ENCODE peak calls at places on chromosomes 4 and X, in eight cellular contexts. C, N, V, S, E, Z, R and H are unnamed samples. For H3K4me1 and H3K27me3, the result is how much of the 10 kb centered on the place peaks cover.

GRCh38 chr4:152097371-152097770 is 336.6 kb upstream of the GATB start:
- DNase-seq in Z (no peak), E (no peak), S (no peak), V (no peak), C (no peak), N (no peak), R (no peak), H (no peak)

GRCh38 chr4:160318567-160319220 is 1215.8 kb downstream of the RAPGEF2 start:
- DNase-seq in N (no peak), R (no peak), C (no peak), E (no peak), S (no peak), Z (no peak), V (no peak), H (no peak)

GRCh38 chrX:64186974-64187761 is 18.3 kb downstream of the AMER1 start:
- DNase-seq in V (no peak), E (no peak), N (no peak), S (no peak), C (no peak), Z (no peak), R (no peak), H (no peak)

GRCh38 chrX:112913807-112914206 is 73.2 kb upstream of the AMOT start:
- DNase-seq in V (no peak), C (no peak), R (no peak), S (no peak), Z (no peak), E (no peak), N (no peak), H (no peak)

GRCh38 chrX:46814966-46815365 is 21.9 kb upstream of the RP2 start:
- DNase-seq in Z (no peak), S (no peak), R (no peak), N (no peak), C (no peak), V (no peak), E (no peak), H (no peak)

GRCh38 chrX:150514462-150514861 is 54.0 kb upstream of the MTM1 start:
- DNase-seq in C (no peak), E (no peak), R (no peak), S (no peak), N (no peak), V (no peak), Z (no peak), H (no peak)

GRCh38 chr4:86233681-86234080 is 126.2 kb downstream of the MAPK10 start:
- DNase-seq in R (no peak), Z (no peak), S (no peak), N (no peak), V (peak), C (no peak), E (no peak), H (no peak)

GRCh38 chr4:169565606-169566351 is 46.6 kb downstream of the NEK1 start:
- DNase-seq in R (no peak), V (no peak), E (no peak), S (no peak), C (no peak), Z (no peak), N (no peak), H (no peak)

GRCh38 chr4:28357985-28358384 is 1497.3 kb downstream of the STIM2 start:
- DNase-seq in N (no peak), S (no peak), E (no peak), R (no peak), C (no peak), Z (peak), V (peak), H (no peak)

GRCh38 chrX:95885074-95885473 is 799.6 kb upstream of the DIAPH2 start:
- DNase-seq in Z (peak), R (peak), V (no peak), S (no peak), N (no peak), E (no peak), C (peak), H (no peak)

GRCh38 chr4:4396628-4397440 is 9.9 kb downstream of the NSG1 start:
- DNase-seq in Z (no peak), C (no peak), E (no peak), V (peak), N (no peak), S (no peak), R (no peak), H (no peak)

GRCh38 chrX:120677017-120677652 is 47.3 kb upstream of the C1GALT1C1 start:
- DNase-seq in E (no peak), Z (no peak), C (no peak), N (no peak), S (no peak), R (no peak), V (no peak), H (no peak)

GRCh38 chr4:170875868-170876267 is 786.1 kb upstream of the AADAT start:
- DNase-seq in S (no peak), C (no peak), N (no peak), V (no peak), R (no peak), Z (peak), E (no peak), H (no peak)

GRCh38 chr4:139584784-139585183 is 28.8 kb upstream of the SETD7 start:
- DNase-seq in E (no peak), Z (no peak), C (no peak), R (no peak), V (no peak), S (no peak), N (no peak), H (no peak)

GRCh38 chr4:102429553-102429952 is 71.6 kb upstream of the NFKB1 start:
- DNase-seq in E (no peak), C (no peak), V (peak), R (no peak), S (no peak), Z (no peak), N (no peak), H (no peak)

GRCh38 chr4:7041851-7042696 is 1.1 kb upstream of the TADA2B start:
- DNase-seq in R (peak), E (peak), S (peak), V (peak), N (peak), C (peak), Z (peak), H (no peak)

GRCh38 chr4:8148785-8149435 is 9.7 kb downstream of the ABLIM2 start:
- DNase-seq in E (no peak), Z (no peak), C (no peak), R (no peak), S (no peak), V (no peak), N (no peak), H (no peak)

GRCh38 chr4:20283039-20283438 is 31.3 kb downstream of the SLIT2 start:
- DNase-seq in V (no peak), N (no peak), Z (no peak), R (no peak), E (no peak), S (no peak), C (no peak), H (no peak)

GRCh38 chrX:102672876-102673275 is 21.6 kb downstream of the GPRASP1 start:
- DNase-seq in E (no peak), V (peak), Z (no peak), C (no peak), S (no peak), R (no peak), N (no peak), H (no peak)

GRCh38 chrX:134619838-134620237 is 38.4 kb downstream of the PLAC1 start:
- DNase-seq in V (no peak), S (no peak), C (no peak), E (no peak), Z (no peak), N (no peak), R (no peak), H (no peak)

GRCh38 chr4:78954048-78954666 is 14.9 kb upstream of the PAQR3 start:
- DNase-seq in Z (peak), E (no peak), C (no peak), V (no peak), R (no peak), N (no peak), S (no peak), H (no peak)

GRCh38 chrX:121307441-121307840 is 260.0 kb downstream of the GLUD2 start:
- DNase-seq in R (no peak), C (no peak), Z (no peak), E (no peak), S (no peak), V (no peak), N (no peak), H (no peak)

GRCh38 chrX:45952030-45952429 is 593.2 kb downstream of the ZNF674 start:
- DNase-seq in S (no peak), R (no peak), E (no peak), C (no peak), V (no peak), Z (no peak), N (no peak), H (no peak)

GRCh38 chr4:22345678-22346077 is 170.2 kb downstream of the ADGRA3 start:
- DNase-seq in E (no peak), V (no peak), S (no peak), C (no peak), N (no peak), Z (no peak), R (no peak), H (no peak)

GRCh38 chr4:7192252-7193039 is at the start of gene SORCS2:
- DNase-seq in E (peak), V (peak), N (peak), S (peak), Z (peak), C (peak), R (peak), H (no peak)

GRCh38 chr4:90254357-90254756 is 127.2 kb downstream of the CCSER1 start:
- DNase-seq in V (no peak), R (no peak), S (no peak), N (no peak), Z (no peak), C (no peak), E (no peak), H (no peak)

GRCh38 chr4:124321370-124321769 is 391.2 kb downstream of the ANKRD50 start:
- DNase-seq in V (peak), Z (no peak), N (no peak), S (no peak), R (no peak), E (no peak), C (no peak), H (no peak)

GRCh38 chr4:105415281-105415744 is 58.5 kb downstream of the PPA2 start:
- DNase-seq in Z (no peak), V (no peak), E (no peak), N (no peak), S (no peak), C (no peak), R (no peak), H (no peak)

GRCh38 chrX:139982856-139983255 is 17.5 kb upstream of the CXorf66 start:
- DNase-seq in R (no peak), V (no peak), C (no peak), Z (no peak), S (no peak), E (no peak), N (no peak), H (no peak)

GRCh38 chr4:7289619-7290018 is 97.3 kb downstream of the SORCS2 start:
- DNase-seq in R (no peak), C (no peak), S (no peak), V (no peak), N (no peak), E (no peak), Z (no peak), H (no peak)

GRCh38 chr4:88017516-88018302 is 10.3 kb downstream of the PKD2 start:
- DNase-seq in C (peak), R (no peak), E (no peak), S (no peak), V (peak), N (peak), Z (peak), H (no peak)

GRCh38 chrX:151982217-151982616 is 7.7 kb upstream of the GABRE start:
- DNase-seq in N (no peak), Z (peak), S (no peak), C (no peak), V (peak), E (no peak), R (no peak), H (no peak)

GRCh38 chrX:41122664-41123257 is 37.5 kb downstream of the USP9X start:
- DNase-seq in S (no peak), N (no peak), E (no peak), R (no peak), Z (no peak), C (no peak), V (no peak), H (no peak)

GRCh38 chrX:33336783-33337182 is 125.4 kb upstream of the DMD start:
- DNase-seq in V (peak), Z (peak), C (no peak), N (peak), E (no peak), S (no peak), R (no peak), H (no peak)

GRCh38 chrX:152861116-152861515 is 30.3 kb downstream of the NSDHL start:
- DNase-seq in N (no peak), R (no peak), V (peak), C (no peak), S (no peak), Z (no peak), E (no peak), H (no peak)

GRCh38 chr4:94536649-94537464 is 85.1 kb downstream of the PDLIM5 start:
- DNase-seq in C (no peak), N (no peak), S (no peak), Z (no peak), R (no peak), V (no peak), E (no peak), H (no peak)

GRCh38 chr4:94534401-94535312 is 82.9 kb downstream of the PDLIM5 start:
- DNase-seq in C (no peak), R (no peak), V (no peak), E (no peak), N (no peak), S (no peak), Z (peak), H (no peak)

GRCh38 chr4:94538229-94538628 is 86.5 kb downstream of the PDLIM5 start:
- DNase-seq in C (no peak), E (no peak), Z (no peak), S (no peak), R (no peak), N (no peak), V (no peak), H (no peak)

GRCh38 chr4:94533405-94534223 is 81.9 kb downstream of the PDLIM5 start:
- DNase-seq in S (no peak), R (no peak), Z (no peak), C (no peak), E (no peak), V (no peak), N (no peak), H (no peak)

GRCh38 chr4:94536049-94536448 is 84.3 kb downstream of the PDLIM5 start:
- DNase-seq in R (no peak), C (no peak), Z (no peak), N (no peak), E (no peak), S (no peak), V (no peak), H (no peak)
- H3K4me1 ChIP-seq in R (half or more), C (under half), Z (under half), N (under half), E (half or more), S (half or more), V (under half), H (under half)

GRCh38 chrX:115591856-115592842 is 31.2 kb downstream of the PLS3 start:
- DNase-seq in R (no peak), C (no peak), Z (no peak), S (no peak), N (no peak), E (no peak), V (no peak), H (no peak)
- H3K4me3 ChIP-seq in R (no peak), C (no peak), Z (no peak), S (peak), N (no peak), E (no peak), V (no peak), H (no peak)

DNA sequence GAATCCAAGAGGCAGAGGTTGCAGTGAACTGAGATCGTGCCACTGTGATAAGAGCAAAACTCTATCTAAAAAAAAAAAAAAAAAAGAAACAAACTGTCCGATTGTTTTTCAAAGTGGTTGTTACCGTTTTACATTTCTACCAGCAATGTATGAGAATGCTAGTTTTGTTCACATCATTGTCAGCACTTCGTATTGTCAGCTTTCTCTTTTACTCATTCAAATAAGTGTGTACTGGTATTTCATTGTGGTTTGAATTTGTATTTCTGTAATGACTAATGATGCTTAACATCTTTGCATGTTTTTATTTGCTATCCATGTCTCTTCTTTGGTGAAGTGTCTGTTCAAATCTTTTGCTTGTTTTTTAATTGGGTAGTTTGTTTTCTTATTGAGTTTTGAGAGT is 65.8 kb downstream of the GPR101 start:
- DNase-seq in V (no peak), S (no peak), R (no peak), Z (no peak), E (no peak), C (no peak), N (no peak), H (no peak)
- H3K27me3 ChIP-seq in V (under half), S (under half), R (under half), Z (under half), E (under half), C (under half), N (under half), H (under half)

DNA sequence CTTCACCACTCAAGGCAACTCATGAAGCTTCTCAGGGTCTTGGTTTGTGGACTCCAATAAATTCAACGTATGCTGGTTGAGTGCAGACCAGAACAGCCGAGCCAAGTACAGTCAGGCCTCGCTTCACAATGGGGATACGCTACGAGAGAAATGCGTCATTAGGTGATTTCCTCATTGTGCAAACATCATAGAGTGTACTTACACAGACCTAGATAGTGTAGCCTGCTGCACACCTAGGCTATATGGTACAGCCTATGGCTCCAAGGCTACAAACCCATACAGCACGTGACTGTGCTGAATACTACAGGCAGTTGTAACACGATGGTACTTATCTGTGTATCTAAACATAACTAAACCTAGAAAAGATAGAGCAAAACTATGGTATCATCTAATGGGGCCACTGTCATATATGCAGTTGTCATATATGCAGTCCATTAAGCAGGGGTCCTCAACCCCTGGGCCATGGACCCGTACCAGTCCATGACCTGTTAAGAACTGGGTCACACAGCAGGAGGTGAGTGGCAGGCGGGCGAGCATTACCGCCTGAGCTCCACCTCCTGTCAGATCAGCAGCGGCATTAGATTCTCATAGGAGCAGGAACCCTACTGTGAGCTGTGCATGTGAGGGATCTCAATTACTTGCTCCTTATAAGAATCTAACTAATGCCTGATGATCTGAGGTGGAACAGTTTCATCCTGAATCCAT is 31.5 kb downstream of the RTL5 start:
- DNase-seq in C (no peak), E (no peak), R (no peak), V (no peak), N (no peak), S (no peak), Z (no peak), H (peak)
- H3K4me1 ChIP-seq in C (under half), E (under half), R (under half), V (under half), N (under half), S (under half), Z (under half), H (under half)

DNA sequence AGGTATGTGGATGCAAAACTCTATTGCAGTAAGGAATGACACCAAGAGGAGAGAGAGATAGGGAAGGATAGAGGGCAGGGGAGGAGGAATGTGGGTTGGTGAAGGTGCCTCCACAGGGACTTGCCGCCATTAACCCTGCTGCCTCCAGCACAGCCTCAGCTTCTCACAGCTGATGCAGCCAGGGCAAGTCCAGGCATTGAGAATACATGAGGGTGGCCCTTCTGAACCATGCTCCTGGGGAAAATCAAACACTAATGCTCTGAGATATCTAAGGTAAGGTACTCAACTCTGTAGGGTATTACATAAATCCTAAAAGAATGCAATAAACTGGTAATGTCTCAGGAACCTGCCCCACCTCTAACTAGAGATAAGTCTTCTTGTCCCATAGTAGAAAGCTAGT is 28.7 kb downstream of the UGT2B7 start:
- DNase-seq in R (no peak), V (no peak), Z (no peak), E (no peak), N (no peak), C (no peak), S (no peak), H (no peak)
- H3K4me3 ChIP-seq in R (no peak), V (no peak), Z (no peak), E (no peak), N (no peak), C (no peak), S (no peak), H (no peak)

GRCh38 chrX:51902651-51903050 is 9.2 kb downstream of the MAGED1 start:
- DNase-seq in Z (no peak), V (no peak), R (no peak), C (no peak), S (no peak), N (no peak), E (no peak), H (no peak)

GRCh38 chrX:51899741-51900140 is 6.3 kb downstream of the MAGED1 start:
- DNase-seq in V (peak), N (no peak), S (no peak), Z (no peak), R (no peak), C (no peak), E (no peak), H (no peak)

GRCh38 chrX:51905711-51906110 is 12.3 kb downstream of the MAGED1 start:
- DNase-seq in V (no peak), E (no peak), S (no peak), N (no peak), R (no peak), C (no peak), Z (no peak), H (no peak)
- H3K27me3 ChIP-seq in V (under half), E (under half), S (under half), N (under half), R (under half), C (under half), Z (under half), H (under half)

GRCh38 chr4:76997454-76997853 is 47.9 kb downstream of the SEPTIN11 start:
- DNase-seq in N (no peak), E (no peak), R (no peak), C (no peak), Z (no peak), S (no peak), V (no peak), H (no peak)

GRCh38 chr4:76990288-76991080 is 40.9 kb downstream of the SEPTIN11 start:
- DNase-seq in V (peak), Z (no peak), C (no peak), S (no peak), N (no peak), R (no peak), E (no peak), H (no peak)

GRCh38 chr4:76995776-76996175 is 46.2 kb downstream of the SEPTIN11 start:
- DNase-seq in N (no peak), E (no peak), C (no peak), R (no peak), S (no peak), Z (no peak), V (no peak), H (no peak)

GRCh38 chr4:76996445-76996844 is 46.9 kb downstream of the SEPTIN11 start:
- DNase-seq in R (no peak), V (no peak), N (no peak), E (no peak), Z (no peak), C (no peak), S (no peak), H (no peak)

GRCh38 chr4:76993787-76994641 is 44.5 kb downstream of the SEPTIN11 start:
- DNase-seq in N (no peak), E (no peak), S (no peak), V (no peak), C (no peak), R (no peak), Z (no peak), H (peak)
- H3K4me1 ChIP-seq in N (under half), E (under half), S (under half), V (under half), C (under half), R (under half), Z (under half), H (under half)